ENCODE peak calls at places on chromosomes 5 and 9, in six cellular contexts. One of them, this sample, is unnamed.

GRCh38 chr5:125390316-125390715 is 643.9 kb upstream of the ZNF608 start:
- DNase-seq in neural crest cell: no peak
- DNase-seq in psoas muscle: no peak
- DNase-seq in lower lobe of right lung: no peak
- DNase-seq in cardiac fibroblast: no peak
- DNase-seq in choroid plexus epithelial cell: no peak
- DNase-seq in this sample: no peak

GRCh38 chr5:172985596-172985995 is 2.0 kb downstream of the ATP6V0E1 start:
- DNase-seq in choroid plexus epithelial cell: no peak
- DNase-seq in psoas muscle: no peak
- DNase-seq in lower lobe of right lung: no peak
- DNase-seq in cardiac fibroblast: no peak
- DNase-seq in neural crest cell: no peak
- DNase-seq in this sample: no peak

GRCh38 chr9:5551368-5551767 is 41.0 kb downstream of the PDCD1LG2 start:
- DNase-seq in choroid plexus epithelial cell: no peak
- DNase-seq in neural crest cell: no peak
- DNase-seq in lower lobe of right lung: no peak
- DNase-seq in cardiac fibroblast: no peak
- DNase-seq in psoas muscle: no peak
- DNase-seq in this sample: no peak

GRCh38 chr9:18665947-18666346 is 192.0 kb downstream of the ADAMTSL1 start:
- DNase-seq in neural crest cell: no peak
- DNase-seq in psoas muscle: no peak
- DNase-seq in lower lobe of right lung: no peak
- DNase-seq in cardiac fibroblast: peak; percentile 38
- DNase-seq in choroid plexus epithelial cell: peak; percentile 38
- DNase-seq in this sample: no peak

GRCh38 chr9:129306318-129306973 is 128.4 kb upstream of the IER5L start:
- DNase-seq in lower lobe of right lung: peak; percentile 23
- DNase-seq in cardiac fibroblast: no peak
- DNase-seq in psoas muscle: peak; percentile 15
- DNase-seq in neural crest cell: no peak
- DNase-seq in choroid plexus epithelial cell: no peak
- DNase-seq in this sample: no peak

GRCh38 chr9:121886759-121887485 is 206.2 kb downstream of the TTLL11 start:
- DNase-seq in cardiac fibroblast: no peak
- DNase-seq in lower lobe of right lung: no peak
- DNase-seq in neural crest cell: no peak
- DNase-seq in psoas muscle: no peak
- DNase-seq in choroid plexus epithelial cell: no peak
- DNase-seq in this sample: no peak

GRCh38 chr9:70120834-70121510 is 77.3 kb downstream of the MAMDC2 start:
- DNase-seq in cardiac fibroblast: peak; percentile 97
- DNase-seq in neural crest cell: no peak
- DNase-seq in choroid plexus epithelial cell: peak; percentile 97
- DNase-seq in lower lobe of right lung: no peak
- DNase-seq in psoas muscle: peak; percentile 87
- DNase-seq in this sample: no peak

GRCh38 chr5:16866795-16867584 is 69.1 kb downstream of the MYO10 start:
- DNase-seq in psoas muscle: no peak
- DNase-seq in neural crest cell: no peak
- DNase-seq in lower lobe of right lung: peak; percentile 61
- DNase-seq in cardiac fibroblast: no peak
- DNase-seq in choroid plexus epithelial cell: peak; percentile 39
- DNase-seq in this sample: no peak

GRCh38 chr5:118174671-118175070 is 813.7 kb downstream of the DTWD2 start:
- DNase-seq in psoas muscle: no peak
- DNase-seq in neural crest cell: no peak
- DNase-seq in lower lobe of right lung: no peak
- DNase-seq in cardiac fibroblast: no peak
- DNase-seq in choroid plexus epithelial cell: no peak
- DNase-seq in this sample: no peak

GRCh38 chr5:156815988-156816599 is 34.0 kb upstream of the PPP1R2B start:
- DNase-seq in neural crest cell: peak; percentile 36
- DNase-seq in psoas muscle: no peak
- DNase-seq in lower lobe of right lung: no peak
- DNase-seq in cardiac fibroblast: peak; percentile 1
- DNase-seq in choroid plexus epithelial cell: peak; percentile 9
- DNase-seq in this sample: no peak

GRCh38 chr5:78887384-78888118 is 97.6 kb downstream of the ARSB start:
- DNase-seq in choroid plexus epithelial cell: peak; percentile 21
- DNase-seq in psoas muscle: no peak
- DNase-seq in cardiac fibroblast: no peak
- DNase-seq in lower lobe of right lung: no peak
- DNase-seq in neural crest cell: no peak
- DNase-seq in this sample: no peak

GRCh38 chr9:114487607-114488300 is 17.5 kb downstream of the WHRN start:
- DNase-seq in cardiac fibroblast: peak; percentile 77
- DNase-seq in lower lobe of right lung: no peak
- DNase-seq in neural crest cell: peak; percentile 71
- DNase-seq in choroid plexus epithelial cell: peak; percentile 77
- DNase-seq in psoas muscle: no peak
- DNase-seq in this sample: no peak

GRCh38 chr5:29307498-29307897 is 1886.0 kb upstream of the CDH6 start:
- DNase-seq in lower lobe of right lung: no peak
- DNase-seq in choroid plexus epithelial cell: no peak
- DNase-seq in neural crest cell: no peak
- DNase-seq in psoas muscle: no peak
- DNase-seq in cardiac fibroblast: no peak
- DNase-seq in this sample: no peak

GRCh38 chr9:69975681-69976080 is 68.0 kb upstream of the MAMDC2 start:
- DNase-seq in choroid plexus epithelial cell: peak; percentile 89
- DNase-seq in psoas muscle: no peak
- DNase-seq in neural crest cell: no peak
- DNase-seq in cardiac fibroblast: no peak
- DNase-seq in lower lobe of right lung: no peak
- DNase-seq in this sample: no peak

GRCh38 chr9:124280176-124280691 is 22.5 kb downstream of the NEK6 start:
- DNase-seq in neural crest cell: no peak
- DNase-seq in psoas muscle: no peak
- DNase-seq in choroid plexus epithelial cell: peak; percentile 95
- DNase-seq in cardiac fibroblast: peak; percentile 82
- DNase-seq in lower lobe of right lung: peak; percentile 64
- DNase-seq in this sample: no peak

GRCh38 chr5:1341863-1342262 is 3.0 kb downstream of the CLPTM1L start:
- DNase-seq in psoas muscle: peak; percentile 31
- DNase-seq in lower lobe of right lung: no peak
- DNase-seq in choroid plexus epithelial cell: no peak
- DNase-seq in neural crest cell: no peak
- DNase-seq in cardiac fibroblast: no peak
- DNase-seq in this sample: no peak

GRCh38 chr9:82271099-82271498 is 282.5 kb downstream of the SPATA31D1 start:
- DNase-seq in neural crest cell: no peak
- DNase-seq in choroid plexus epithelial cell: peak; percentile 49
- DNase-seq in cardiac fibroblast: peak; percentile 65
- DNase-seq in lower lobe of right lung: no peak
- DNase-seq in psoas muscle: no peak
- DNase-seq in this sample: no peak

GRCh38 chr5:90606539-90606938 is 47.9 kb downstream of the ADGRV1 start:
- DNase-seq in cardiac fibroblast: peak; percentile 1
- DNase-seq in neural crest cell: no peak
- DNase-seq in choroid plexus epithelial cell: peak; percentile 1
- DNase-seq in psoas muscle: no peak
- DNase-seq in lower lobe of right lung: no peak
- DNase-seq in this sample: no peak

GRCh38 chr9:133961226-133962165 is 30.6 kb downstream of the VAV2 start:
- DNase-seq in psoas muscle: peak; percentile 20
- DNase-seq in choroid plexus epithelial cell: no peak
- DNase-seq in neural crest cell: no peak
- DNase-seq in cardiac fibroblast: no peak
- DNase-seq in lower lobe of right lung: peak; percentile 41
- DNase-seq in this sample: no peak

GRCh38 chr9:133959171-133959570 is 33.0 kb downstream of the VAV2 start:
- DNase-seq in cardiac fibroblast: no peak
- DNase-seq in psoas muscle: peak; percentile 41
- DNase-seq in neural crest cell: no peak
- DNase-seq in lower lobe of right lung: peak; percentile 31
- DNase-seq in choroid plexus epithelial cell: no peak
- DNase-seq in this sample: no peak

GRCh38 chr9:133959966-133960567 is 32.1 kb downstream of the VAV2 start:
- DNase-seq in psoas muscle: peak; percentile 28
- DNase-seq in choroid plexus epithelial cell: no peak
- DNase-seq in cardiac fibroblast: no peak
- DNase-seq in lower lobe of right lung: peak; percentile 35
- DNase-seq in neural crest cell: no peak
- DNase-seq in this sample: no peak

GRCh38 chr9:133962341-133962740 is 29.8 kb downstream of the VAV2 start:
- DNase-seq in neural crest cell: no peak
- DNase-seq in cardiac fibroblast: no peak
- DNase-seq in lower lobe of right lung: peak; percentile 22
- DNase-seq in psoas muscle: peak; percentile 8
- DNase-seq in choroid plexus epithelial cell: no peak
- DNase-seq in this sample: no peak

DNA sequence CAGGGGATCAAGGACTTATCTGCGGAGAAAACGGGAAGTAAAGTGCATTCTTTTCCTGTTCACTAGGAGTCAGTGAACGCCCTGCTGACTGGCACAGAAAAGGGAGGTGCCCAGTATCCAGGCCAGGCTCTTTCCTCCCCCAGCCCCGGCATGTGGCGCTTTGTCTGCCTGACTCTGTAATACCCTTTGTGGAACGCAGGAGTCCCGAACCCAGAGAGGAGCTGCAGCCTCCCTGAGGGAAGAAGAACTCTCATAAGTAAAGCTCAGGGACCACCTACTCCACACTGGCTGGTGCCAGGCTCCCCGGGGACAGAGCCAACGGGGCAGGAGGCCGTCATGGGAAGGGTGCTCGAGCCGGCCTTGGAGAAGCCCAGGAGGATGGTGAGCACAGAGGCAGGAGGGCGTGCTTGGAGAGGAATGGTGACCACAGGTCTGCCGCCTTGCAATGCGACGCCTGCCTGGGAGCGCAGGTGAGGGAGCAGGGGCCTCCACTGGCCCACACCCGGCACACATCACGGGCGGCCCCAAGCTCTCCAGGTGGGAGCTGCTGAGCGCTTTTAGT is 31.5 kb downstream of the VAV2 start:
- DNase-seq in lower lobe of right lung: peak; percentile 73
- DNase-seq in neural crest cell: no peak
- DNase-seq in psoas muscle: peak; percentile 54
- DNase-seq in cardiac fibroblast: no peak
- DNase-seq in choroid plexus epithelial cell: no peak
- DNase-seq in this sample: no peak
- TF ChIP-seq CTCF in lower lobe of right lung: peak; percentile 16
- TF ChIP-seq CTCF in neural crest cell: no peak
- TF ChIP-seq CTCF in psoas muscle: no peak
- TF ChIP-seq CTCF in cardiac fibroblast: no peak
- TF ChIP-seq CTCF in choroid plexus epithelial cell: no peak
- TF ChIP-seq CTCF in this sample: peak; percentile 22

GRCh38 chr5:154459015-154459414 is 13.2 kb downstream of the SAP30L start:
- DNase-seq in lower lobe of right lung: no peak
- DNase-seq in choroid plexus epithelial cell: no peak
- DNase-seq in cardiac fibroblast: peak; percentile 27
- DNase-seq in neural crest cell: no peak
- DNase-seq in psoas muscle: no peak
- DNase-seq in this sample: no peak

GRCh38 chr5:154465169-154465568 is 12.9 kb downstream of the HAND1 start:
- DNase-seq in choroid plexus epithelial cell: peak; percentile 71
- DNase-seq in cardiac fibroblast: peak; percentile 90
- DNase-seq in psoas muscle: no peak
- DNase-seq in neural crest cell: no peak
- DNase-seq in lower lobe of right lung: no peak
- DNase-seq in this sample: no peak

GRCh38 chr5:154460172-154460571 is 14.4 kb downstream of the SAP30L start:
- DNase-seq in lower lobe of right lung: no peak
- DNase-seq in neural crest cell: no peak
- DNase-seq in choroid plexus epithelial cell: no peak
- DNase-seq in cardiac fibroblast: no peak
- DNase-seq in psoas muscle: no peak
- DNase-seq in this sample: no peak

GRCh38 chr5:154464435-154464834 is 13.6 kb downstream of the HAND1 start:
- DNase-seq in cardiac fibroblast: no peak
- DNase-seq in neural crest cell: no peak
- DNase-seq in lower lobe of right lung: no peak
- DNase-seq in choroid plexus epithelial cell: no peak
- DNase-seq in psoas muscle: no peak
- DNase-seq in this sample: no peak

DNA sequence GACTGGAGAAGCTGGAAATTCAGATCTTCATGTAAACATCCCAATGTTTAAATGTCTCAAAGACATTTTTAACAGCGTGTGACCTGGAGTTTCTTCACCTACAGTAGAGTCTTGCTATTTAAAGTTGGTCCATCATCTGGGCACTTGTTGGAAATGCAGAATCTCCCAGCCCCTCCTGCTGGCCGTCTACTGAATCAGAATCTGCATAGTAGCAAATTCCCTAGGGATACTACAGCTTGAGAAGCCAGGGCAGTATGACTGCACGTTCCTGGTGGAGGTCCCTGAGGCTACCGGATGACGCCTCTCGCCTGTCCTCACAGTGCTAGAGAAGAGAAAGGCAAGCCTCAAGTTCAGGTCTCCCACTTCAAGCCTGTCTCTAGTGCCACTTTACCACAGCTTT is 15.7 kb downstream of the SAP30L start:
- DNase-seq in lower lobe of right lung: no peak
- DNase-seq in psoas muscle: no peak
- DNase-seq in cardiac fibroblast: peak; percentile 79
- DNase-seq in choroid plexus epithelial cell: peak; percentile 66
- DNase-seq in neural crest cell: no peak
- DNase-seq in this sample: no peak
- TF ChIP-seq CTCF in lower lobe of right lung: no peak
- TF ChIP-seq CTCF in psoas muscle: no peak
- TF ChIP-seq CTCF in cardiac fibroblast: peak; percentile 40
- TF ChIP-seq CTCF in choroid plexus epithelial cell: peak; percentile 60
- TF ChIP-seq CTCF in neural crest cell: peak; percentile 14
- TF ChIP-seq CTCF in this sample: peak; percentile 36

DNA sequence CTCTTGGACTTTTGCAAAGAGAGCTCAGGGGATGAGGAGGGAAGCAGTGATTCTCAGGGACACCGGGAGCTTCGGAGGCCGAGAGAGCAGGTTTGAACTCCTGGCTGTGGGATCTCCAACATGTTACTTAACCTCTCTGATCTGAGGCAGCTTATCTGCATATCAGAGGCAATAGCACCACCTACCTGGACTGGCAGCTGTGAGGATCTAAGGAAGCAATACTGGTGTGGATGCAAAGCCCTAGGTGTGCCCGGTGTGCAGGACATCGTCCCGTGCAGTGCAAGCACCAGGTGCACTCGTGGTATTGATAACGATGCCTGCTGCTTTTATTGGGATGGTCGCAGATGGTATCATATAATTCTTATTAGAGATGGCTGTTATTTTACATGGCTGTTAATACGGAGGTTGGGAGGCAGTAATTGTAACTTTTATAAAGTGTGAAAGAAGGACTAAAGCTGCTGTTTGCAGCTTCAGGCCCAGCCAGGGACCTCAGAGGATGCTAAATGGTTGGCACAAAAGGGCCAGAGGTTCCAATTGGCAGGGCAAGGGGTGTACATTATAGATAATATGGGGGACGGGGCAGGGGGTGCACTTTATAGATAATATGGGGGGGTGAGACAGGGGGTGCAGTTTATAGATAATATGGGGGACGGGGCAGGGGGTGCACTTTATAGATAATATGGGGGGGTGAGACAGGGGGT is 14.9 kb downstream of the COL5A1 start:
- DNase-seq in psoas muscle: no peak
- DNase-seq in neural crest cell: no peak
- DNase-seq in lower lobe of right lung: no peak
- DNase-seq in choroid plexus epithelial cell: no peak
- DNase-seq in cardiac fibroblast: no peak
- DNase-seq in this sample: no peak
- TF ChIP-seq CTCF in psoas muscle: no peak
- TF ChIP-seq CTCF in neural crest cell: no peak
- TF ChIP-seq CTCF in lower lobe of right lung: no peak
- TF ChIP-seq CTCF in choroid plexus epithelial cell: peak; percentile 37
- TF ChIP-seq CTCF in cardiac fibroblast: no peak
- TF ChIP-seq CTCF in this sample: no peak

GRCh38 chr5:139650031-139650688 is 2.0 kb downstream of the CXXC5 start:
- DNase-seq in lower lobe of right lung: peak; percentile 50
- DNase-seq in cardiac fibroblast: no peak
- DNase-seq in neural crest cell: peak; percentile 55
- DNase-seq in choroid plexus epithelial cell: no peak
- DNase-seq in psoas muscle: peak; percentile 76
- DNase-seq in this sample: no peak
- TF ChIP-seq CTCF in lower lobe of right lung: peak; percentile 33
- TF ChIP-seq CTCF in cardiac fibroblast: peak; percentile 24
- TF ChIP-seq CTCF in neural crest cell: peak; percentile 63
- TF ChIP-seq CTCF in choroid plexus epithelial cell: peak; percentile 48
- TF ChIP-seq CTCF in psoas muscle: peak; percentile 34
- TF ChIP-seq CTCF in this sample: peak; percentile 71